ENCODE peak calls at places on chromosomes 6 and 20, in six cellular contexts. One of them, this sample, is unnamed.
A peak's percentile ranks its signal among the peaks of the same experiment; 100 is the strongest.

GRCh38 chr6:4973972-4974885 is 29.6 kb downstream of the RPP40 start:
- DNase-seq in stimulated activated CD4-positive, alpha-beta T cell treated with anti-CD3 and anti-CD28 coated beads, Interleukin-1b, Interleukin-23, amount 100 ng/mL, for 4 hours: no peak
- DNase-seq in activated CD4-positive, alpha-beta T cell treated with anti-CD3 and anti-CD28 coated beads for 48 hours: no peak
- DNase-seq in A172: no peak
- DNase-seq in T-helper 2 cell: no peak
- DNase-seq in kidney: no peak
- DNase-seq in this sample: no peak

GRCh38 chr6:113860165-113860955 is 3.2 kb downstream of the MARCKS start:
- DNase-seq in stimulated activated CD4-positive, alpha-beta T cell treated with anti-CD3 and anti-CD28 coated beads, Interleukin-1b, Interleukin-23, amount 100 ng/mL, for 4 hours: no peak
- DNase-seq in activated CD4-positive, alpha-beta T cell treated with anti-CD3 and anti-CD28 coated beads for 48 hours: no peak
- DNase-seq in A172: no peak
- DNase-seq in kidney: no peak
- DNase-seq in T-helper 2 cell: no peak
- DNase-seq in this sample: peak; percentile 83

GRCh38 chr6:101117397-101118185 is 236.5 kb upstream of the ASCC3 start:
- DNase-seq in kidney: peak; percentile 71
- DNase-seq in A172: peak; percentile 11
- DNase-seq in stimulated activated CD4-positive, alpha-beta T cell treated with anti-CD3 and anti-CD28 coated beads, Interleukin-1b, Interleukin-23, amount 100 ng/mL, for 4 hours: no peak
- DNase-seq in T-helper 2 cell: no peak
- DNase-seq in activated CD4-positive, alpha-beta T cell treated with anti-CD3 and anti-CD28 coated beads for 48 hours: no peak
- DNase-seq in this sample: no peak

GRCh38 chr6:10529231-10529801 is 8.2 kb downstream of the GCNT2 start:
- DNase-seq in T-helper 2 cell: no peak
- DNase-seq in kidney: no peak
- DNase-seq in A172: peak; percentile 73
- DNase-seq in stimulated activated CD4-positive, alpha-beta T cell treated with anti-CD3 and anti-CD28 coated beads, Interleukin-1b, Interleukin-23, amount 100 ng/mL, for 4 hours: no peak
- DNase-seq in activated CD4-positive, alpha-beta T cell treated with anti-CD3 and anti-CD28 coated beads for 48 hours: no peak
- DNase-seq in this sample: no peak

GRCh38 chr20:49583669-49584417 is 15.9 kb upstream of the PTGIS start:
- DNase-seq in kidney: peak; percentile 89
- DNase-seq in T-helper 2 cell: no peak
- DNase-seq in activated CD4-positive, alpha-beta T cell treated with anti-CD3 and anti-CD28 coated beads for 48 hours: peak; percentile 17
- DNase-seq in stimulated activated CD4-positive, alpha-beta T cell treated with anti-CD3 and anti-CD28 coated beads, Interleukin-1b, Interleukin-23, amount 100 ng/mL, for 4 hours: no peak
- DNase-seq in A172: peak; percentile 96
- DNase-seq in this sample: no peak

GRCh38 chr6:52077961-52078613 is 9.3 kb downstream of the PKHD1 start:
- DNase-seq in kidney: no peak
- DNase-seq in stimulated activated CD4-positive, alpha-beta T cell treated with anti-CD3 and anti-CD28 coated beads, Interleukin-1b, Interleukin-23, amount 100 ng/mL, for 4 hours: no peak
- DNase-seq in activated CD4-positive, alpha-beta T cell treated with anti-CD3 and anti-CD28 coated beads for 48 hours: no peak
- DNase-seq in T-helper 2 cell: no peak
- DNase-seq in A172: no peak
- DNase-seq in this sample: no peak

GRCh38 chr6:168154263-168154917 is 75.4 kb upstream of the FRMD1 start:
- DNase-seq in T-helper 2 cell: no peak
- DNase-seq in A172: no peak
- DNase-seq in activated CD4-positive, alpha-beta T cell treated with anti-CD3 and anti-CD28 coated beads for 48 hours: no peak
- DNase-seq in stimulated activated CD4-positive, alpha-beta T cell treated with anti-CD3 and anti-CD28 coated beads, Interleukin-1b, Interleukin-23, amount 100 ng/mL, for 4 hours: no peak
- DNase-seq in kidney: no peak
- DNase-seq in this sample: no peak

GRCh38 chr6:16104624-16105023 is 24.3 kb upstream of the MYLIP start:
- DNase-seq in activated CD4-positive, alpha-beta T cell treated with anti-CD3 and anti-CD28 coated beads for 48 hours: no peak
- DNase-seq in A172: no peak
- DNase-seq in kidney: no peak
- DNase-seq in stimulated activated CD4-positive, alpha-beta T cell treated with anti-CD3 and anti-CD28 coated beads, Interleukin-1b, Interleukin-23, amount 100 ng/mL, for 4 hours: no peak
- DNase-seq in T-helper 2 cell: no peak
- DNase-seq in this sample: no peak

GRCh38 chr20:57957397-57958049 is 247.7 kb upstream of the PMEPA1 start:
- DNase-seq in A172: peak; percentile 74
- DNase-seq in stimulated activated CD4-positive, alpha-beta T cell treated with anti-CD3 and anti-CD28 coated beads, Interleukin-1b, Interleukin-23, amount 100 ng/mL, for 4 hours: no peak
- DNase-seq in T-helper 2 cell: no peak
- DNase-seq in kidney: no peak
- DNase-seq in activated CD4-positive, alpha-beta T cell treated with anti-CD3 and anti-CD28 coated beads for 48 hours: no peak
- DNase-seq in this sample: no peak

GRCh38 chr6:12401200-12401599 is 111.0 kb downstream of the EDN1 start:
- DNase-seq in activated CD4-positive, alpha-beta T cell treated with anti-CD3 and anti-CD28 coated beads for 48 hours: no peak
- DNase-seq in T-helper 2 cell: no peak
- DNase-seq in kidney: no peak
- DNase-seq in A172: no peak
- DNase-seq in stimulated activated CD4-positive, alpha-beta T cell treated with anti-CD3 and anti-CD28 coated beads, Interleukin-1b, Interleukin-23, amount 100 ng/mL, for 4 hours: no peak
- DNase-seq in this sample: no peak

GRCh38 chr6:131164506-131164905 is 29.2 kb downstream of the AKAP7 start:
- DNase-seq in T-helper 2 cell: no peak
- DNase-seq in kidney: no peak
- DNase-seq in stimulated activated CD4-positive, alpha-beta T cell treated with anti-CD3 and anti-CD28 coated beads, Interleukin-1b, Interleukin-23, amount 100 ng/mL, for 4 hours: no peak
- DNase-seq in A172: no peak
- DNase-seq in activated CD4-positive, alpha-beta T cell treated with anti-CD3 and anti-CD28 coated beads for 48 hours: no peak
- DNase-seq in this sample: no peak

GRCh38 chr6:78771619-78772018 is 95.7 kb upstream of the IRAK1BP1 start:
- DNase-seq in T-helper 2 cell: no peak
- DNase-seq in A172: no peak
- DNase-seq in stimulated activated CD4-positive, alpha-beta T cell treated with anti-CD3 and anti-CD28 coated beads, Interleukin-1b, Interleukin-23, amount 100 ng/mL, for 4 hours: no peak
- DNase-seq in activated CD4-positive, alpha-beta T cell treated with anti-CD3 and anti-CD28 coated beads for 48 hours: no peak
- DNase-seq in kidney: no peak
- DNase-seq in this sample: no peak

GRCh38 chr6:170268216-170269129 is 22.4 kb downstream of the DLL1 start:
- DNase-seq in T-helper 2 cell: no peak
- DNase-seq in stimulated activated CD4-positive, alpha-beta T cell treated with anti-CD3 and anti-CD28 coated beads, Interleukin-1b, Interleukin-23, amount 100 ng/mL, for 4 hours: no peak
- DNase-seq in kidney: peak; percentile 69
- DNase-seq in activated CD4-positive, alpha-beta T cell treated with anti-CD3 and anti-CD28 coated beads for 48 hours: no peak
- DNase-seq in A172: no peak
- DNase-seq in this sample: no peak

GRCh38 chr6:1285589-1286340 is 26.1 kb upstream of the FOXQ1 start:
- DNase-seq in A172: peak; percentile 84
- DNase-seq in kidney: no peak
- DNase-seq in stimulated activated CD4-positive, alpha-beta T cell treated with anti-CD3 and anti-CD28 coated beads, Interleukin-1b, Interleukin-23, amount 100 ng/mL, for 4 hours: no peak
- DNase-seq in T-helper 2 cell: no peak
- DNase-seq in activated CD4-positive, alpha-beta T cell treated with anti-CD3 and anti-CD28 coated beads for 48 hours: no peak
- DNase-seq in this sample: no peak

GRCh38 chr6:3721810-3722209 is 29.7 kb downstream of the PXDC1 start:
- DNase-seq in kidney: no peak
- DNase-seq in T-helper 2 cell: no peak
- DNase-seq in stimulated activated CD4-positive, alpha-beta T cell treated with anti-CD3 and anti-CD28 coated beads, Interleukin-1b, Interleukin-23, amount 100 ng/mL, for 4 hours: no peak
- DNase-seq in activated CD4-positive, alpha-beta T cell treated with anti-CD3 and anti-CD28 coated beads for 48 hours: no peak
- DNase-seq in A172: no peak
- DNase-seq in this sample: no peak

GRCh38 chr6:30590509-30590908 is 19.3 kb downstream of the ABCF1 start:
- DNase-seq in kidney: no peak
- DNase-seq in activated CD4-positive, alpha-beta T cell treated with anti-CD3 and anti-CD28 coated beads for 48 hours: no peak
- DNase-seq in T-helper 2 cell: no peak
- DNase-seq in stimulated activated CD4-positive, alpha-beta T cell treated with anti-CD3 and anti-CD28 coated beads, Interleukin-1b, Interleukin-23, amount 100 ng/mL, for 4 hours: no peak
- DNase-seq in A172: no peak
- DNase-seq in this sample: no peak

GRCh38 chr20:64149141-64149540 is 15.1 kb upstream of the MYT1 start:
- DNase-seq in T-helper 2 cell: no peak
- DNase-seq in kidney: peak; percentile 30
- DNase-seq in A172: no peak
- DNase-seq in stimulated activated CD4-positive, alpha-beta T cell treated with anti-CD3 and anti-CD28 coated beads, Interleukin-1b, Interleukin-23, amount 100 ng/mL, for 4 hours: no peak
- DNase-seq in activated CD4-positive, alpha-beta T cell treated with anti-CD3 and anti-CD28 coated beads for 48 hours: no peak
- DNase-seq in this sample: peak; percentile 15

GRCh38 chr6:169789944-169790927 is 38.8 kb downstream of the ERMARD start:
- DNase-seq in activated CD4-positive, alpha-beta T cell treated with anti-CD3 and anti-CD28 coated beads for 48 hours: peak; percentile 81
- DNase-seq in stimulated activated CD4-positive, alpha-beta T cell treated with anti-CD3 and anti-CD28 coated beads, Interleukin-1b, Interleukin-23, amount 100 ng/mL, for 4 hours: peak; percentile 65
- DNase-seq in A172: peak; percentile 53
- DNase-seq in kidney: peak; percentile 90
- DNase-seq in T-helper 2 cell: peak; percentile 77
- DNase-seq in this sample: peak; percentile 93

GRCh38 chr20:47546184-47547033 is 44.7 kb downstream of the NCOA3 start:
- DNase-seq in activated CD4-positive, alpha-beta T cell treated with anti-CD3 and anti-CD28 coated beads for 48 hours: no peak
- DNase-seq in T-helper 2 cell: no peak
- DNase-seq in A172: no peak
- DNase-seq in stimulated activated CD4-positive, alpha-beta T cell treated with anti-CD3 and anti-CD28 coated beads, Interleukin-1b, Interleukin-23, amount 100 ng/mL, for 4 hours: no peak
- DNase-seq in kidney: no peak
- DNase-seq in this sample: no peak

GRCh38 chr6:18997375-18997826 is 610.3 kb downstream of the RNF144B start:
- DNase-seq in kidney: peak; percentile 52
- DNase-seq in T-helper 2 cell: peak; percentile 23
- DNase-seq in activated CD4-positive, alpha-beta T cell treated with anti-CD3 and anti-CD28 coated beads for 48 hours: no peak
- DNase-seq in stimulated activated CD4-positive, alpha-beta T cell treated with anti-CD3 and anti-CD28 coated beads, Interleukin-1b, Interleukin-23, amount 100 ng/mL, for 4 hours: no peak
- DNase-seq in A172: peak; percentile 39
- DNase-seq in this sample: no peak

GRCh38 chr20:62064788-62065668 is 653 bp downstream of the TAF4 start:
- DNase-seq in kidney: peak; percentile 67
- DNase-seq in T-helper 2 cell: peak; percentile 21
- DNase-seq in A172: no peak
- DNase-seq in stimulated activated CD4-positive, alpha-beta T cell treated with anti-CD3 and anti-CD28 coated beads, Interleukin-1b, Interleukin-23, amount 100 ng/mL, for 4 hours: no peak
- DNase-seq in activated CD4-positive, alpha-beta T cell treated with anti-CD3 and anti-CD28 coated beads for 48 hours: peak; percentile 44
- DNase-seq in this sample: peak; percentile 88

GRCh38 chr6:148758492-148758891 is 11.7 kb downstream of the UST start:
- DNase-seq in activated CD4-positive, alpha-beta T cell treated with anti-CD3 and anti-CD28 coated beads for 48 hours: peak; percentile 59
- DNase-seq in A172: no peak
- DNase-seq in T-helper 2 cell: peak; percentile 92
- DNase-seq in kidney: no peak
- DNase-seq in stimulated activated CD4-positive, alpha-beta T cell treated with anti-CD3 and anti-CD28 coated beads, Interleukin-1b, Interleukin-23, amount 100 ng/mL, for 4 hours: no peak
- DNase-seq in this sample: peak; percentile 76

GRCh38 chr6:81752084-81752968 is at the start of gene TENT5A:
- DNase-seq in activated CD4-positive, alpha-beta T cell treated with anti-CD3 and anti-CD28 coated beads for 48 hours: peak; percentile 86
- DNase-seq in kidney: peak; percentile 97
- DNase-seq in stimulated activated CD4-positive, alpha-beta T cell treated with anti-CD3 and anti-CD28 coated beads, Interleukin-1b, Interleukin-23, amount 100 ng/mL, for 4 hours: peak; percentile 66
- DNase-seq in T-helper 2 cell: peak; percentile 93
- DNase-seq in A172: peak; percentile 71
- DNase-seq in this sample: peak; percentile 97

GRCh38 chr6:68651018-68651985 is 16.2 kb downstream of the ADGRB3 start:
- DNase-seq in T-helper 2 cell: no peak
- DNase-seq in activated CD4-positive, alpha-beta T cell treated with anti-CD3 and anti-CD28 coated beads for 48 hours: no peak
- DNase-seq in stimulated activated CD4-positive, alpha-beta T cell treated with anti-CD3 and anti-CD28 coated beads, Interleukin-1b, Interleukin-23, amount 100 ng/mL, for 4 hours: no peak
- DNase-seq in kidney: no peak
- DNase-seq in A172: no peak
- DNase-seq in this sample: no peak

This sample was measured in spleen.